ENCODE peak calls at places on chromosomes 1 and 21, in four cellular contexts. O, A, V and B are unnamed samples.

GRCh38 chr1:6208723-6209660 is 3.1 kb downstream of the RNF207 start:
- DNase-seq in O (peak), A (peak), V (no peak), B (peak)

GRCh38 chr1:162561616-162562451 is at the start of gene UAP1:
- DNase-seq in O (no peak), A (no peak), V (no peak), B (peak)

GRCh38 chr1:178238722-178239510 is 145.0 kb downstream of the RASAL2 start:
- DNase-seq in O (no peak), A (peak), V (no peak), B (no peak)

GRCh38 chr1:212450331-212450881 is 17.7 kb downstream of the NENF start:
- DNase-seq in O (peak), A (no peak), V (no peak), B (no peak)

GRCh38 chr1:227314014-227314848 is 4.1 kb downstream of the CDC42BPA start:
- DNase-seq in O (no peak), A (no peak), V (no peak), B (no peak)

GRCh38 chr21:44701023-44701400 is 4.0 kb downstream of the KRTAP10-12 start:
- DNase-seq in O (no peak), A (no peak), V (no peak), B (no peak)

GRCh38 chr1:12012560-12013316 is 6.6 kb upstream of the MIIP start:
- DNase-seq in O (no peak), A (no peak), V (no peak), B (no peak)

GRCh38 chr1:19083081-19083480 is 126.6 kb upstream of the IFFO2 start:
- DNase-seq in O (no peak), A (no peak), V (no peak), B (no peak)

GRCh38 chr1:20372676-20373075 is 82.0 kb downstream of the VWA5B1 start:
- DNase-seq in O (no peak), A (no peak), V (no peak), B (no peak)

GRCh38 chr1:6574025-6574620 is 5.7 kb upstream of the ZBTB48 start:
- DNase-seq in O (no peak), A (no peak), V (no peak), B (no peak)

GRCh38 chr1:108043712-108044111 is 78.7 kb upstream of the VAV3 start:
- DNase-seq in O (no peak), A (no peak), V (peak), B (no peak)

GRCh38 chr1:96771847-96772246 is 50.3 kb downstream of the PTBP2 start:
- DNase-seq in O (no peak), A (no peak), V (no peak), B (no peak)

GRCh38 chr1:19209990-19210771 is at the start of gene UBR4:
- DNase-seq in O (peak), A (peak), V (peak), B (peak)

GRCh38 chr1:31431351-31431750 is 18.3 kb downstream of the SERINC2 start:
- DNase-seq in O (no peak), A (no peak), V (no peak), B (no peak)

GRCh38 chr1:86704972-86705632 is 726 bp downstream of the SH3GLB1 start:
- DNase-seq in O (peak), A (peak), V (peak), B (no peak)

GRCh38 chr1:118200836-118201235 is 15.8 kb upstream of the SPAG17 start:
- DNase-seq in O (no peak), A (no peak), V (no peak), B (no peak)

GRCh38 chr1:1098656-1099425 is 17.0 kb downstream of the C1orf159 start:
- DNase-seq in O (no peak), A (no peak), V (peak), B (no peak)

GRCh38 chr1:31326461-31326860 is 29.6 kb downstream of the ZCCHC17 start:
- DNase-seq in O (no peak), A (no peak), V (no peak), B (no peak)

GRCh38 chr1:6673816-6674398 is 27.7 kb downstream of the DNAJC11 start:
- DNase-seq in O (no peak), A (no peak), V (no peak), B (no peak)

GRCh38 chr1:24093762-24094161 is 18.2 kb downstream of the MYOM3 start:
- DNase-seq in O (no peak), A (no peak), V (no peak), B (peak)

GRCh38 chr1:100502052-100502792 is 35.7 kb upstream of the GPR88 start:
- DNase-seq in O (no peak), A (no peak), V (no peak), B (no peak)

GRCh38 chr1:41844255-41844654 is 74.5 kb downstream of the HIVEP3 start:
- DNase-seq in O (no peak), A (no peak), V (no peak), B (no peak)

GRCh38 chr21:34530264-34530663 is 18.3 kb upstream of the KCNE1 start:
- DNase-seq in O (no peak), A (peak), V (no peak), B (no peak)

GRCh38 chr1:171917361-171917760 is 76.1 kb downstream of the DNM3 start:
- DNase-seq in O (no peak), A (no peak), V (no peak), B (no peak)

GRCh38 chr1:179034720-179035119 is 9.0 kb downstream of the FAM20B start:
- DNase-seq in O (no peak), A (peak), V (no peak), B (no peak)

GRCh38 chr1:59804301-59804700 is 10.4 kb upstream of the HOOK1 start:
- DNase-seq in O (no peak), A (no peak), V (no peak), B (no peak)

GRCh38 chr1:209527372-209527771 is 56.1 kb upstream of the CAMK1G start:
- DNase-seq in O (no peak), A (no peak), V (no peak), B (no peak)

GRCh38 chr21:44542716-44543115 is 2.7 kb upstream of the KRTAP10-1 start:
- DNase-seq in O (no peak), A (no peak), V (no peak), B (no peak)

GRCh38 chr1:10622896-10623295 is 148.1 kb downstream of the PEX14 start:
- DNase-seq in O (no peak), A (no peak), V (no peak), B (no peak)

GRCh38 chr1:50272923-50273322 is 150.3 kb downstream of the DMRTA2 start:
- DNase-seq in O (no peak), A (no peak), V (no peak), B (no peak)

GRCh38 chr1:182688436-182688835 is 4.0 kb upstream of the RGS8 start:
- DNase-seq in O (no peak), A (no peak), V (no peak), B (no peak)

GRCh38 chr1:202204065-202204464 is 10.5 kb downstream of the LGR6 start:
- DNase-seq in O (no peak), A (no peak), V (no peak), B (no peak)
- TF ChIP-seq CTCF in O (no peak), A (no peak), V (no peak), B (no peak)

GRCh38 chr1:39266792-39267191 is 62.3 kb downstream of the MACF1 start:
- DNase-seq in O (no peak), A (no peak), V (no peak), B (no peak)

GRCh38 chr1:39268906-39269305 is 64.4 kb downstream of the MACF1 start:
- DNase-seq in O (no peak), A (no peak), V (no peak), B (no peak)

GRCh38 chr1:39269349-39269748 is 64.9 kb downstream of the MACF1 start:
- DNase-seq in O (no peak), A (no peak), V (no peak), B (no peak)

GRCh38 chr1:39269791-39270342 is 65.4 kb downstream of the MACF1 start:
- DNase-seq in O (no peak), A (peak), V (no peak), B (no peak)

DNA sequence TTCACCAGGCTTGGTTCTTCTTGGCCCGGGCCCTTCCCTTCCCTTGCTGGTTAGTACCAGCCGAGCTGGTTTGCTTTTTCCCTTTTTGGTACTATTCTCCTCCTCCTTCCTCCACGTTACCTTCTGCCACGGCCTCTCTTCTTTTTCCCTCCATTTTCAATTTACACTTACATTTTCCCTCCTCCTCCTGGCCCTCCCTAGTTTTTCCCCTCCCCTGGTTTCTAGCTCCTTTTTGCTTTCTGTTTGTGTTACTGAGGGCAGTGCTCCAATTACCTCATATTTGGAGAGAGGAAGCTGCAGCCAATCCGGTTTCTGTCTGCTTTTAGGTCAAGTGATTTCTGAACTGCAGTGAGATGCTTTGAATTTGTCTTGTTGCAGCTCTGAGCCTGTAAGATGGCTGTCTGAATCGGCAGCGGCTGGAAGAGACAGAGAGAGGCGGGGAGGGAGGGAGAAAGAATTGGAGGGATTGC is 63.7 kb downstream of the MACF1 start:
- DNase-seq in O (no peak), A (peak), V (peak), B (peak)
- H3K4me3 ChIP-seq in O (peak), A (peak), V (peak), B (no peak)

GRCh38 chr1:230401763-230402294 is 24.3 kb downstream of the PGBD5 start:
- DNase-seq in O (no peak), A (peak), V (no peak), B (no peak)
- H3K27ac ChIP-seq in O (no peak), A (no peak), V (no peak), B (no peak)

GRCh38 chr1:72845981-72846380 is 563.6 kb upstream of the NEGR1 start:
- DNase-seq in O (no peak), A (no peak), V (no peak), B (no peak)

GRCh38 chr1:72846476-72846875 is 564.1 kb upstream of the NEGR1 start:
- DNase-seq in O (no peak), A (no peak), V (no peak), B (no peak)

GRCh38 chr1:72846891-72847290 is 564.6 kb upstream of the NEGR1 start:
- DNase-seq in O (no peak), A (no peak), V (no peak), B (no peak)

GRCh38 chr1:72848997-72849396 is 566.7 kb upstream of the NEGR1 start:
- DNase-seq in O (no peak), A (no peak), V (no peak), B (no peak)

DNA sequence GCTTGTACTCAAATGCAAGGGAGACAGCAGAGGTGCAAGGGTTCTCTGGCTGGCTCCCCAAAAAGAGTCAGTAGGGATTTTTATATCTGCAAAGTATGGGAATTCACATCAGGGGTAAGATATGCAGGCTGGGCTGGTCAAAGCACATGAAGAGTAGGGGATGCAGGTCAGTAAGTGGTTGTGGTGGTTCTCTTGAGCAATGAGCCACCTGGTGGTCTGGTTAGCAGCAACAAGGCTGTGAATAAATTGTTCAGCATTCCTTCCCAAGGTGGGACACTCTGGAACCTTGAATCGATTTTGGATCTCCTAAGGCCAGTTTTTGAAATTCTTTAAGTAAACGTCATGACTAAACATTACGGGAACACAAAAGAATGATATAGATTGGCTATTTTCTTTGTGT is 563.0 kb upstream of the NEGR1 start:
- DNase-seq in O (no peak), A (peak), V (no peak), B (no peak)
- TF ChIP-seq CTCF in O (no peak), A (no peak), V (no peak), B (no peak)

GRCh38 chr21:25324666-25325065 is 282.6 kb downstream of the MRPL39 start:
- DNase-seq in O (no peak), A (no peak), V (no peak), B (no peak)
- H3K4me3 ChIP-seq in O (no peak), A (no peak), V (no peak), B (no peak)

GRCh38 chr1:51792864-51793263 is 85.7 kb downstream of the NRDC start:
- DNase-seq in O (no peak), A (peak), V (no peak), B (no peak)
- H3K27ac ChIP-seq in O (no peak), A (peak), V (peak), B (no peak)